ENCODE peak calls at places on chromosome X, in eight cellular contexts. Q is HepG2, A is ovary, V is tibial nerve, I is GM12878, X is H1, Z is sigmoid colon, E is SK-N-SH. O is an unnamed sample.

GRCh38 chrX:10175317-10175871 is 18.6 kb downstream of the CLCN4 start:
- DNase-seq in Q (no peak), I (no peak), A (peak), V (no peak), Z (peak), E (no peak), X (no peak), O (no peak)

GRCh38 chrX:133045986-133046385 is 50.9 kb downstream of the USP26 start:
- DNase-seq in Q (peak), Z (no peak), E (no peak), X (no peak), V (no peak), A (no peak), I (no peak), O (no peak)

GRCh38 chrX:137988470-137988869 is 422.5 kb downstream of the ZIC3 start:
- DNase-seq in Z (no peak), E (no peak), V (no peak), Q (no peak), I (no peak), A (no peak), X (no peak), O (no peak)

GRCh38 chrX:135000516-135000915 is 9.7 kb downstream of the SMIM10 start:
- DNase-seq in V (no peak), A (no peak), I (no peak), Q (no peak), Z (no peak), E (no peak), X (no peak), O (no peak)

GRCh38 chrX:32954125-32954524 is 257.2 kb downstream of the DMD start:
- DNase-seq in V (no peak), E (no peak), A (no peak), Q (no peak), X (no peak), Z (no peak), I (no peak), O (no peak)

GRCh38 chrX:108557594-108557993 is 118.0 kb downstream of the COL4A5 start:
- DNase-seq in I (no peak), V (no peak), Q (no peak), Z (no peak), E (no peak), X (no peak), A (no peak), O (no peak)

GRCh38 chrX:149903889-149904748 is 23.1 kb downstream of the MAGEA8 start:
- DNase-seq in Q (peak), V (no peak), X (no peak), Z (no peak), I (peak), A (no peak), E (no peak), O (no peak)

GRCh38 chrX:46327229-46328081 is 217.8 kb downstream of the ZNF674 start:
- DNase-seq in X (peak), Q (peak), Z (no peak), E (no peak), A (no peak), I (no peak), V (no peak), O (no peak)

GRCh38 chrX:46180258-46180687 is 364.9 kb downstream of the ZNF674 start:
- DNase-seq in I (peak), A (no peak), E (no peak), V (no peak), X (no peak), Z (no peak), Q (peak), O (no peak)

GRCh38 chrX:69165116-69165651 is at the start of gene PJA1:
- DNase-seq in X (no peak), Z (peak), I (no peak), Q (peak), A (peak), E (peak), V (peak), O (no peak)

GRCh38 chrX:131330735-131331134 is 41.6 kb upstream of the IGSF1 start:
- DNase-seq in E (no peak), X (no peak), I (no peak), Z (no peak), Q (no peak), A (no peak), V (no peak), O (no peak)

GRCh38 chrX:131332331-131332730 is 43.2 kb upstream of the IGSF1 start:
- DNase-seq in Z (no peak), Q (peak), A (no peak), V (no peak), I (no peak), E (no peak), X (no peak), O (no peak)

GRCh38 chrX:131331152-131331551 is 42.0 kb upstream of the IGSF1 start:
- DNase-seq in Z (no peak), E (no peak), A (no peak), X (no peak), V (no peak), Q (no peak), I (no peak), O (no peak)
- TF ChIP-seq CTCF in Z (no peak), E (peak), A (no peak), X (peak), V (no peak), Q (no peak), I (no peak), O (no peak)

GRCh38 chrX:110143454-110144210 is 140.7 kb downstream of the TMEM164 start:
- DNase-seq in A (no peak), E (no peak), Z (no peak), Q (no peak), V (no peak), I (no peak), X (no peak), O (no peak)

GRCh38 chrX:110142096-110142495 is 139.2 kb downstream of the TMEM164 start:
- DNase-seq in Q (no peak), Z (no peak), I (no peak), A (no peak), X (no peak), E (no peak), V (no peak), O (no peak)

GRCh38 chrX:110145305-110145704 is 142.4 kb downstream of the TMEM164 start:
- DNase-seq in E (no peak), X (no peak), V (no peak), A (no peak), Z (no peak), I (no peak), Q (no peak), O (no peak)

GRCh38 chrX:110145854-110146253 is 142.9 kb downstream of the TMEM164 start:
- DNase-seq in Q (no peak), Z (no peak), V (no peak), I (no peak), E (peak), X (no peak), A (peak), O (no peak)

DNA sequence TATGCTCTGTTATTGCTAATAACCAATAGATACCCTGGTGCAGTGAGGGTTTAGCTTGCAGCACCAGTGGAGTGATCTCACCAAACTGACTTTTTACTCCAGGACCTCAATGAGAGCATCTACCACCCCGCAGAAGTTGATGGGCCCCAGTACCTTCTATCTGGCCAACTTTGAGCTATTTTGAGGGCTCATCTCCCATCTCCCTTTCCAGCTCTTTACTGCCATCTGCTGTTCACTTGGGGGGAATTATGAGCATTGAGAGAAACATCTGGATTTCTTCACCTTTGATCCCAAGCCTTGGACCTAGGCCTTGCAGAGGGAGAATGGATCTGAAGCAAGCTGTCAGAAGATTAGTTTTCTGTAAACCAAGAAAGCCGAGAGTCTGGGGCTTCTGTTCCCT is 143.6 kb downstream of the TMEM164 start:
- DNase-seq in A (peak), Q (peak), I (no peak), V (no peak), Z (no peak), X (no peak), E (peak), O (no peak)
- TF ChIP-seq EP300 in A (no peak), Q (no peak), I (no peak), V (no peak), Z (no peak), X (no peak), E (no peak), O (no peak)

DNA sequence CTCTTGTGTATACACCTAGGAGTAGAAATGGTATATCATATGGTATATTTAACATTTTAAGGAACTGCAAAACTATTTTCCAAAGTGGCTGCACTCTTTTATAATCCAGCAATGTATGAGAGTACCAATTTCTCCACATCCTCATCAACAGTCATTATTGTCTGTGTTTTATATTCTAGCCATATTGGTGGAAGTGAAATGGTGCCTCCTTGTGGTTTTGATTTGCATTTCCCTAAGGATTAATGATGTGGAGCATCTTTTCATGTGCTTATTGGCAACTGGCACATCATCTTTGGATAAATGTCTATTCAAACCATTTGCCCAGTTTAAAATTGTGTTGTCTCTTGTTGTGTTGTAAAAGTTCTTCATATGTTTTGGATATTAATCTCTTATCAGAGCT is 9.6 kb downstream of the BMP15 start:
- DNase-seq in Z (no peak), V (no peak), I (no peak), Q (peak), X (no peak), A (no peak), E (no peak), O (no peak)
- TF ChIP-seq CTCF in Z (peak), V (no peak), I (no peak), Q (peak), X (peak), A (no peak), E (peak), O (no peak)

GRCh38 chrX:19334945-19335626 is 8.6 kb upstream of the PDHA1 start:
- DNase-seq in Z (no peak), A (no peak), V (no peak), E (no peak), X (no peak), I (peak), Q (peak), O (no peak)
- TF ChIP-seq EP300 in Z (no peak), A (no peak), V (no peak), E (no peak), X (no peak), I (no peak), Q (no peak), O (no peak)

GRCh38 chrX:85111347-85111746 is 107.7 kb downstream of the APOOL start:
- DNase-seq in I (no peak), Q (no peak), Z (no peak), V (no peak), E (peak), X (no peak), A (no peak), O (no peak)

GRCh38 chrX:85107407-85107806 is 103.7 kb downstream of the APOOL start:
- DNase-seq in I (no peak), E (no peak), Q (no peak), Z (no peak), A (no peak), V (no peak), X (no peak), O (no peak)

GRCh38 chrX:85108165-85108564 is 104.5 kb downstream of the APOOL start:
- DNase-seq in Q (no peak), A (no peak), X (no peak), Z (no peak), E (no peak), V (no peak), I (no peak), O (no peak)

GRCh38 chrX:85112270-85112669 is 108.6 kb downstream of the APOOL start:
- DNase-seq in A (no peak), Z (no peak), Q (no peak), I (no peak), X (no peak), V (no peak), E (no peak), O (no peak)

GRCh38 chrX:85109235-85109634 is 105.6 kb downstream of the APOOL start:
- DNase-seq in I (no peak), X (no peak), A (no peak), V (no peak), E (peak), Z (no peak), Q (peak), O (no peak)
- TF ChIP-seq CTCF in I (peak), X (peak), A (no peak), V (no peak), E (peak), Z (no peak), Q (peak), O (peak)

DNA sequence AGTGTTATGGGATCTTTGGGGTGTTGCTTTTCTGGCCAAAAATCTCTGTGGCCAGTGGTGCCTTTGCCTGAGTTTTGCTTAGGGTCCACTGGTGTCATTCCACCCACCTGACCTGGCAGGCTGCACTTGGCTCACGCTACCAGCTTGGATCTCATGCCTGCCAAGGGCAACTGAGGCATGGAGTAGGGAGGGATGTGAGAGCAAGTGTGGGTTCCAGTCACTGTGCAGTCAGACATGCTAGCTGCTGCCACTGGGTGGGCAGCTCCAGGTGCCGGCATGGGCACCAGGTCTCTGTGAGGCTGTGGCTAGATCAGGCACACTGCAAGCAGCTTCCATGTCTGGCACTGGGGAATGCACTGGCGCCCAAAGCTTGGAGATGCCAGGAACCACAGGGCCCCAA is 424.1 kb downstream of the PRR32 start:
- DNase-seq in X (no peak), I (no peak), Q (no peak), E (no peak), V (no peak), A (no peak), Z (no peak), O (no peak)
- TF ChIP-seq EP300 in X (no peak), I (no peak), Q (no peak), E (no peak), V (no peak), A (no peak), Z (no peak), O (no peak)

DNA sequence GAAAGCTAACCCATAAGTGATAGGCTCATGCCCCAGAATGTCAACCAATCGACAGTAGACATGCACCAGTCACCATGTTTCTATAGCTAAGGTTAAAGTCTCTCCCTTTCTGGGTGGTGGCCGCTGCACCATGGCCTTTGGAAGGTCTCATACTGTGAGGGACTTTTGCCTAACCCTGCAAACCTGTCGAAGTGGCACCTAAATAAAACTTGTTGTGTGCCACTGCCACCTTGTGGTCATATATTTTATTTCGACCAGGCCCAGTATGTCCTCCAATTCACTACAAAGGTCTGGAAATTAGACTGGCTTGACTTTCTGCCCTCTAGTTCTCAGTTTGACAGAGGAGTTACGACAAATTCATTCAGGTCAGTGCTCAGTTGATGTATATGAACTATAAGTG is 163.1 kb downstream of the SMARCA1 start:
- DNase-seq in Q (peak), I (peak), A (no peak), Z (no peak), V (no peak), X (no peak), E (peak), O (no peak)
- TF ChIP-seq CTCF in Q (peak), I (peak), A (no peak), Z (peak), V (peak), X (peak), E (peak), O (peak)